ENCODE peak calls at places on chromosomes 2 and 18, in six cellular contexts. One of them, this sample, is unnamed.

GRCh38 chr2:37324536-37324785 is 172 bp downstream of the PRKD3 start:
- DNase-seq in T-helper 1 cell: peak; percentile 69
- DNase-seq in fibroblast of the aortic adventitia: peak; percentile 72
- DNase-seq in activated CD8-positive, alpha-beta memory T cell treated with anti-CD3 and anti-CD28 coated beads, Interleukin-2, amount 50 U/mL, for 48 hours: no peak
- DNase-seq in transverse colon: peak; percentile 86
- DNase-seq in cardiac muscle cell: peak; percentile 92
- DNase-seq in this sample: peak; percentile 82

GRCh38 chr2:49254401-49254800 is 100.1 kb upstream of the FSHR start:
- DNase-seq in T-helper 1 cell: no peak
- DNase-seq in fibroblast of the aortic adventitia: no peak
- DNase-seq in activated CD8-positive, alpha-beta memory T cell treated with anti-CD3 and anti-CD28 coated beads, Interleukin-2, amount 50 U/mL, for 48 hours: no peak
- DNase-seq in transverse colon: no peak
- DNase-seq in cardiac muscle cell: no peak
- DNase-seq in this sample: no peak

GRCh38 chr2:25373269-25373981 is 31.7 kb upstream of the DNMT3A start:
- DNase-seq in T-helper 1 cell: no peak
- DNase-seq in fibroblast of the aortic adventitia: no peak
- DNase-seq in activated CD8-positive, alpha-beta memory T cell treated with anti-CD3 and anti-CD28 coated beads, Interleukin-2, amount 50 U/mL, for 48 hours: peak; percentile 51
- DNase-seq in transverse colon: peak; percentile 57
- DNase-seq in cardiac muscle cell: no peak
- DNase-seq in this sample: peak; percentile 57

GRCh38 chr2:197498937-197499593 is 575 bp downstream of the HSPD1 start:
- DNase-seq in T-helper 1 cell: peak; percentile 33
- DNase-seq in fibroblast of the aortic adventitia: peak; percentile 40
- DNase-seq in activated CD8-positive, alpha-beta memory T cell treated with anti-CD3 and anti-CD28 coated beads, Interleukin-2, amount 50 U/mL, for 48 hours: peak; percentile 81
- DNase-seq in transverse colon: peak; percentile 76
- DNase-seq in cardiac muscle cell: peak; percentile 84
- DNase-seq in this sample: peak; percentile 84

GRCh38 chr18:37452697-37453385 is 112.8 kb downstream of the CELF4 start:
- DNase-seq in T-helper 1 cell: no peak
- DNase-seq in fibroblast of the aortic adventitia: peak; percentile 14
- DNase-seq in activated CD8-positive, alpha-beta memory T cell treated with anti-CD3 and anti-CD28 coated beads, Interleukin-2, amount 50 U/mL, for 48 hours: no peak
- DNase-seq in transverse colon: no peak
- DNase-seq in cardiac muscle cell: no peak
- DNase-seq in this sample: no peak

GRCh38 chr18:36809590-36810381 is 19.0 kb downstream of the TPGS2 start:
- DNase-seq in T-helper 1 cell: peak; percentile 19
- DNase-seq in fibroblast of the aortic adventitia: peak; percentile 78
- DNase-seq in activated CD8-positive, alpha-beta memory T cell treated with anti-CD3 and anti-CD28 coated beads, Interleukin-2, amount 50 U/mL, for 48 hours: peak; percentile 52
- DNase-seq in transverse colon: peak; percentile 14
- DNase-seq in cardiac muscle cell: peak; percentile 79
- DNase-seq in this sample: no peak

GRCh38 chr2:46493241-46493970 is 14.0 kb downstream of the TMEM247 start:
- DNase-seq in T-helper 1 cell: no peak
- DNase-seq in fibroblast of the aortic adventitia: peak; percentile 50
- DNase-seq in activated CD8-positive, alpha-beta memory T cell treated with anti-CD3 and anti-CD28 coated beads, Interleukin-2, amount 50 U/mL, for 48 hours: no peak
- DNase-seq in transverse colon: no peak
- DNase-seq in cardiac muscle cell: peak; percentile 24
- DNase-seq in this sample: no peak

GRCh38 chr2:156437272-156437671 is 1.1 kb downstream of the GPD2 start:
- DNase-seq in T-helper 1 cell: no peak
- DNase-seq in fibroblast of the aortic adventitia: peak; percentile 39
- DNase-seq in activated CD8-positive, alpha-beta memory T cell treated with anti-CD3 and anti-CD28 coated beads, Interleukin-2, amount 50 U/mL, for 48 hours: no peak
- DNase-seq in transverse colon: peak; percentile 30
- DNase-seq in cardiac muscle cell: no peak
- DNase-seq in this sample: peak; percentile 51

GRCh38 chr2:97718051-97718882 is 4.9 kb downstream of the ZAP70 start:
- DNase-seq in T-helper 1 cell: peak; percentile 65
- DNase-seq in fibroblast of the aortic adventitia: no peak
- DNase-seq in activated CD8-positive, alpha-beta memory T cell treated with anti-CD3 and anti-CD28 coated beads, Interleukin-2, amount 50 U/mL, for 48 hours: peak; percentile 80
- DNase-seq in transverse colon: peak; percentile 58
- DNase-seq in cardiac muscle cell: no peak
- DNase-seq in this sample: no peak

GRCh38 chr2:178506949-178507348 is 26.7 kb downstream of the PLEKHA3 start:
- DNase-seq in T-helper 1 cell: no peak
- DNase-seq in fibroblast of the aortic adventitia: no peak
- DNase-seq in activated CD8-positive, alpha-beta memory T cell treated with anti-CD3 and anti-CD28 coated beads, Interleukin-2, amount 50 U/mL, for 48 hours: no peak
- DNase-seq in transverse colon: no peak
- DNase-seq in cardiac muscle cell: no peak
- DNase-seq in this sample: no peak

GRCh38 chr2:43839776-43840564 is 1.2 kb downstream of the ABCG8 start:
- DNase-seq in T-helper 1 cell: no peak
- DNase-seq in fibroblast of the aortic adventitia: no peak
- DNase-seq in activated CD8-positive, alpha-beta memory T cell treated with anti-CD3 and anti-CD28 coated beads, Interleukin-2, amount 50 U/mL, for 48 hours: no peak
- DNase-seq in transverse colon: no peak
- DNase-seq in cardiac muscle cell: no peak
- DNase-seq in this sample: no peak

GRCh38 chr2:148317598-148317997 is 296.7 kb downstream of the MBD5 start:
- DNase-seq in T-helper 1 cell: no peak
- DNase-seq in fibroblast of the aortic adventitia: no peak
- DNase-seq in activated CD8-positive, alpha-beta memory T cell treated with anti-CD3 and anti-CD28 coated beads, Interleukin-2, amount 50 U/mL, for 48 hours: no peak
- DNase-seq in transverse colon: no peak
- DNase-seq in cardiac muscle cell: no peak
- DNase-seq in this sample: no peak

GRCh38 chr2:232593931-232594330 is 39.5 kb upstream of the EFHD1 start:
- DNase-seq in T-helper 1 cell: no peak
- DNase-seq in fibroblast of the aortic adventitia: no peak
- DNase-seq in activated CD8-positive, alpha-beta memory T cell treated with anti-CD3 and anti-CD28 coated beads, Interleukin-2, amount 50 U/mL, for 48 hours: no peak
- DNase-seq in transverse colon: peak; percentile 39
- DNase-seq in cardiac muscle cell: no peak
- DNase-seq in this sample: no peak

GRCh38 chr18:79402209-79402576 is 6.5 kb downstream of the NFATC1 start:
- DNase-seq in T-helper 1 cell: no peak
- DNase-seq in fibroblast of the aortic adventitia: no peak
- DNase-seq in activated CD8-positive, alpha-beta memory T cell treated with anti-CD3 and anti-CD28 coated beads, Interleukin-2, amount 50 U/mL, for 48 hours: no peak
- DNase-seq in transverse colon: no peak
- DNase-seq in cardiac muscle cell: no peak
- DNase-seq in this sample: no peak

GRCh38 chr2:3356799-3357198 is 20.8 kb downstream of the EIPR1 start:
- DNase-seq in T-helper 1 cell: no peak
- DNase-seq in fibroblast of the aortic adventitia: peak; percentile 3
- DNase-seq in activated CD8-positive, alpha-beta memory T cell treated with anti-CD3 and anti-CD28 coated beads, Interleukin-2, amount 50 U/mL, for 48 hours: no peak
- DNase-seq in transverse colon: no peak
- DNase-seq in cardiac muscle cell: no peak
- DNase-seq in this sample: no peak

GRCh38 chr2:38439226-38439612 is 62.1 kb upstream of the ATL2 start:
- DNase-seq in T-helper 1 cell: no peak
- DNase-seq in fibroblast of the aortic adventitia: no peak
- DNase-seq in activated CD8-positive, alpha-beta memory T cell treated with anti-CD3 and anti-CD28 coated beads, Interleukin-2, amount 50 U/mL, for 48 hours: no peak
- DNase-seq in transverse colon: no peak
- DNase-seq in cardiac muscle cell: no peak
- DNase-seq in this sample: no peak